ENCODE peak calls at places on chromosomes 1 and 21, in five cellular contexts. L is osteocyte, Y is amniotic stem cell, F is NCI-H460, N is ELR. E is an unnamed sample.

GRCh38 chr1:181141431-181141910 is 53.0 kb downstream of the IER5 start:
- DNase-seq in Y (peak; percentile 52), F (peak; percentile 85), N (peak; percentile 98), L (no peak), E (peak; percentile 82)

GRCh38 chr1:63969461-63969893 is 195.7 kb downstream of the ROR1 start:
- DNase-seq in L (no peak), F (no peak), N (peak; percentile 15), Y (no peak), E (no peak)

GRCh38 chr1:31704261-31705079 is 653 bp upstream of the COL16A1 start:
- DNase-seq in Y (no peak), L (no peak), F (peak; percentile 35), N (peak; percentile 75), E (peak; percentile 86)

GRCh38 chr1:165854101-165854845 is 26.9 kb downstream of the UCK2 start:
- DNase-seq in L (no peak), F (peak; percentile 66), N (peak; percentile 88), Y (no peak), E (peak; percentile 53)

GRCh38 chr1:218259800-218260199 is 25.3 kb upstream of the RRP15 start:
- DNase-seq in N (peak; percentile 42), Y (no peak), L (no peak), F (peak; percentile 49), E (peak; percentile 76)

GRCh38 chr1:85576642-85577420 is 3.7 kb upstream of the CCN1 start:
- DNase-seq in F (peak; percentile 58), L (peak; percentile 96), N (peak; percentile 95), Y (no peak), E (peak; percentile 64)

GRCh38 chr1:156263288-156263655 is 15.4 kb upstream of the PAQR6 start:
- DNase-seq in N (no peak), Y (no peak), L (no peak), F (no peak), E (no peak)

GRCh38 chr1:213982814-213983588 is 4.8 kb upstream of the PROX1 start:
- DNase-seq in Y (no peak), N (no peak), F (peak; percentile 11), L (no peak), E (peak; percentile 90)

GRCh38 chr1:29258974-29259801 is 22.9 kb downstream of the PTPRU start:
- DNase-seq in L (no peak), Y (no peak), F (no peak), N (no peak), E (no peak)

GRCh38 chr1:84245566-84245965 is 55.9 kb upstream of the SAMD13 start:
- DNase-seq in L (no peak), N (no peak), Y (no peak), F (no peak), E (no peak)

GRCh38 chr1:53075206-53075605 is 13.2 kb downstream of the PODN start:
- DNase-seq in N (no peak), F (no peak), Y (no peak), L (no peak), E (no peak)

GRCh38 chr1:119475866-119476439 is 31.1 kb upstream of the HSD3B1 start:
- DNase-seq in L (no peak), N (peak; percentile 25), F (peak; percentile 21), Y (no peak), E (peak; percentile 2)

GRCh38 chr1:111510003-111510380 is 6.6 kb upstream of the ADORA3 start:
- DNase-seq in N (no peak), Y (no peak), L (no peak), F (no peak), E (no peak)

GRCh38 chr1:235831148-235831547 is 35.6 kb downstream of the LYST start:
- DNase-seq in N (peak; percentile 45), F (peak; percentile 53), Y (no peak), L (no peak), E (peak; percentile 22)

GRCh38 chr1:196873385-196873784 is 14.5 kb upstream of the CFHR4 start:
- DNase-seq in Y (no peak), L (no peak), F (no peak), N (no peak), E (no peak)

GRCh38 chr1:56196839-56197238 is 382.5 kb downstream of the PLPP3 start:
- DNase-seq in Y (no peak), N (no peak), L (no peak), F (no peak), E (no peak)

GRCh38 chr1:174626031-174627020 is 178.6 kb downstream of the GPR52 start:
- DNase-seq in N (peak; percentile 51), Y (no peak), F (no peak), L (no peak), E (peak; percentile 87)

GRCh38 chr1:97145321-97145956 is 423.9 kb downstream of the PTBP2 start:
- DNase-seq in Y (peak; percentile 28), L (no peak), F (no peak), N (peak; percentile 22), E (peak; percentile 80)

GRCh38 chr1:223202376-223202775 is 59.3 kb upstream of the TLR5 start:
- DNase-seq in N (no peak), F (no peak), L (no peak), Y (no peak), E (no peak)

GRCh38 chr1:44261963-44262362 is 48.7 kb downstream of the DMAP1 start:
- DNase-seq in Y (no peak), L (no peak), N (no peak), F (no peak), E (no peak)

GRCh38 chr1:41434748-41435449 is 49.6 kb downstream of the EDN2 start:
- DNase-seq in Y (no peak), N (peak; percentile 13), L (no peak), F (no peak), E (no peak)

GRCh38 chr1:65793359-65793732 is 651 bp downstream of the PDE4B start:
- DNase-seq in L (no peak), Y (no peak), N (peak; percentile 50), F (no peak), E (no peak)

GRCh38 chr1:162276493-162276892 is 100.2 kb downstream of the SPATA46 start:
- DNase-seq in L (no peak), N (peak; percentile 65), F (peak; percentile 33), Y (no peak), E (peak; percentile 71)

GRCh38 chr1:52098139-52098871 is 42.2 kb downstream of the BTF3L4 start:
- DNase-seq in F (no peak), L (no peak), N (no peak), Y (no peak), E (peak; percentile 73)

GRCh38 chr1:151211972-151212705 is 13.8 kb downstream of the PIP5K1A start:
- DNase-seq in L (no peak), Y (no peak), F (no peak), N (no peak), E (no peak)

GRCh38 chr1:186792870-186793581 is 35.7 kb upstream of the PLA2G4A start:
- DNase-seq in N (peak; percentile 74), L (no peak), Y (no peak), F (no peak), E (no peak)

GRCh38 chr1:71081697-71082080 is 854 bp upstream of the ZRANB2 start:
- DNase-seq in F (no peak), L (no peak), N (no peak), Y (no peak), E (no peak)

GRCh38 chr21:27532081-27532480 is 565.2 kb upstream of the ADAMTS5 start:
- DNase-seq in F (no peak), L (no peak), N (peak; percentile 79), Y (no peak), E (no peak)

GRCh38 chr1:209387969-209388329 is 195.6 kb upstream of the CAMK1G start:
- DNase-seq in L (no peak), Y (no peak), F (no peak), N (peak; percentile 66), E (no peak)

GRCh38 chr21:45950740-45951515 is 30.6 kb upstream of the COL6A1 start:
- DNase-seq in F (no peak), N (peak; percentile 20), L (no peak), Y (no peak), E (peak; percentile 96)

GRCh38 chr1:27634166-27634981 is 611 bp downstream of the FGR start:
- DNase-seq in F (no peak), Y (no peak), L (no peak), N (peak; percentile 37), E (peak; percentile 63)

GRCh38 chr1:3978928-3979325 is 78.9 kb upstream of the C1orf174 start:
- DNase-seq in F (no peak), Y (no peak), L (no peak), N (no peak), E (no peak)

GRCh38 chr1:49435291-49435690 is 588.5 kb downstream of the AGBL4 start:
- DNase-seq in L (no peak), F (no peak), N (no peak), Y (no peak), E (peak; percentile 41)

GRCh38 chr1:112808861-112809684 is 93.9 kb upstream of the PPM1J start:
- DNase-seq in Y (peak; percentile 28), L (peak; percentile 92), N (peak; percentile 81), F (peak; percentile 38), E (peak; percentile 63)

GRCh38 chr1:85068846-85069245 is 20.5 kb upstream of the MCOLN3 start:
- DNase-seq in Y (no peak), L (no peak), N (no peak), F (no peak), E (no peak)

GRCh38 chr1:29650041-29650400 is 413.7 kb downstream of the PTPRU start:
- DNase-seq in Y (no peak), N (no peak), F (no peak), L (no peak), E (peak; percentile 22)

GRCh38 chr1:156385534-156386031 is 16.6 kb downstream of the RHBG start:
- DNase-seq in F (peak; percentile 68), L (peak; percentile 90), Y (peak; percentile 28), N (peak; percentile 87), E (peak; percentile 88)

GRCh38 chr1:87084247-87084836 is 169.9 kb downstream of the HS2ST1 start:
- DNase-seq in N (peak; percentile 70), Y (peak; percentile 4), L (no peak), F (peak; percentile 22), E (peak; percentile 48)

E was measured in NCI-H69.